ENCODE peak calls at places on chromosomes 2 and 18, in four cellular contexts. One of them, this sample, is unnamed.

GRCh38 chr2:110149330-110150220 is 34.0 kb upstream of the MALL start:
- DNase-seq in tibial nerve: no peak
- DNase-seq in K562: peak; percentile 2
- DNase-seq in activated CD4-positive, alpha-beta T cell treated with anti-CD3 and anti-CD28 coated beads, Interleukin-2, amount 50 U/mL, for 48 hours: no peak
- DNase-seq in this sample: no peak

GRCh38 chr2:30505500-30506180 is 58.6 kb downstream of the LCLAT1 start:
- DNase-seq in tibial nerve: no peak
- DNase-seq in K562: no peak
- DNase-seq in activated CD4-positive, alpha-beta T cell treated with anti-CD3 and anti-CD28 coated beads, Interleukin-2, amount 50 U/mL, for 48 hours: no peak
- DNase-seq in this sample: no peak

GRCh38 chr18:5415035-5415434 is 119.5 kb upstream of the ZBTB14 start:
- DNase-seq in tibial nerve: no peak
- DNase-seq in K562: no peak
- DNase-seq in activated CD4-positive, alpha-beta T cell treated with anti-CD3 and anti-CD28 coated beads, Interleukin-2, amount 50 U/mL, for 48 hours: no peak
- DNase-seq in this sample: no peak

GRCh38 chr18:58135170-58135569 is 91.1 kb downstream of the NEDD4L start:
- DNase-seq in tibial nerve: no peak
- DNase-seq in K562: no peak
- DNase-seq in activated CD4-positive, alpha-beta T cell treated with anti-CD3 and anti-CD28 coated beads, Interleukin-2, amount 50 U/mL, for 48 hours: no peak
- DNase-seq in this sample: no peak

GRCh38 chr18:36127866-36128845 is 984 bp downstream of the SLC39A6 start:
- DNase-seq in tibial nerve: no peak
- DNase-seq in K562: peak; percentile 38
- DNase-seq in activated CD4-positive, alpha-beta T cell treated with anti-CD3 and anti-CD28 coated beads, Interleukin-2, amount 50 U/mL, for 48 hours: peak; percentile 8
- DNase-seq in this sample: peak; percentile 22

GRCh38 chr18:69250305-69251151 is 150.2 kb upstream of the DOK6 start:
- DNase-seq in tibial nerve: no peak
- DNase-seq in K562: no peak
- DNase-seq in activated CD4-positive, alpha-beta T cell treated with anti-CD3 and anti-CD28 coated beads, Interleukin-2, amount 50 U/mL, for 48 hours: no peak
- DNase-seq in this sample: no peak

GRCh38 chr2:127087780-127088495 is 19.0 kb downstream of the BIN1 start:
- DNase-seq in tibial nerve: no peak
- DNase-seq in K562: no peak
- DNase-seq in activated CD4-positive, alpha-beta T cell treated with anti-CD3 and anti-CD28 coated beads, Interleukin-2, amount 50 U/mL, for 48 hours: no peak
- DNase-seq in this sample: no peak

GRCh38 chr2:108593547-108594098 is 59.4 kb downstream of the LIMS1 start:
- DNase-seq in tibial nerve: no peak
- DNase-seq in K562: no peak
- DNase-seq in activated CD4-positive, alpha-beta T cell treated with anti-CD3 and anti-CD28 coated beads, Interleukin-2, amount 50 U/mL, for 48 hours: no peak
- DNase-seq in this sample: no peak

GRCh38 chr2:72159611-72160010 is 11.9 kb upstream of the CYP26B1 start:
- DNase-seq in tibial nerve: no peak
- DNase-seq in K562: no peak
- DNase-seq in activated CD4-positive, alpha-beta T cell treated with anti-CD3 and anti-CD28 coated beads, Interleukin-2, amount 50 U/mL, for 48 hours: no peak
- DNase-seq in this sample: no peak

GRCh38 chr18:48942086-48942485 is 8.7 kb downstream of the SMAD7 start:
- DNase-seq in tibial nerve: no peak
- DNase-seq in K562: no peak
- DNase-seq in activated CD4-positive, alpha-beta T cell treated with anti-CD3 and anti-CD28 coated beads, Interleukin-2, amount 50 U/mL, for 48 hours: no peak
- DNase-seq in this sample: no peak

GRCh38 chr18:36485772-36486171 is 188.3 kb downstream of the FHOD3 start:
- DNase-seq in tibial nerve: no peak
- DNase-seq in K562: no peak
- DNase-seq in activated CD4-positive, alpha-beta T cell treated with anti-CD3 and anti-CD28 coated beads, Interleukin-2, amount 50 U/mL, for 48 hours: no peak
- DNase-seq in this sample: no peak

GRCh38 chr2:231708773-231709635 is 679 bp downstream of the PTMA start:
- DNase-seq in tibial nerve: no peak
- DNase-seq in K562: peak; percentile 61
- DNase-seq in activated CD4-positive, alpha-beta T cell treated with anti-CD3 and anti-CD28 coated beads, Interleukin-2, amount 50 U/mL, for 48 hours: peak; percentile 42
- DNase-seq in this sample: peak; percentile 58

GRCh38 chr2:6960659-6961058 is 43.4 kb downstream of the RNF144A start:
- DNase-seq in tibial nerve: no peak
- DNase-seq in K562: no peak
- DNase-seq in activated CD4-positive, alpha-beta T cell treated with anti-CD3 and anti-CD28 coated beads, Interleukin-2, amount 50 U/mL, for 48 hours: no peak
- DNase-seq in this sample: no peak

GRCh38 chr2:158994920-158995676 is 26.7 kb downstream of the TANC1 start:
- DNase-seq in tibial nerve: no peak
- DNase-seq in K562: no peak
- DNase-seq in activated CD4-positive, alpha-beta T cell treated with anti-CD3 and anti-CD28 coated beads, Interleukin-2, amount 50 U/mL, for 48 hours: no peak
- DNase-seq in this sample: no peak

GRCh38 chr2:222862068-222862914 is 1.5 kb downstream of the ACSL3 start:
- DNase-seq in tibial nerve: no peak
- DNase-seq in K562: peak; percentile 31
- DNase-seq in activated CD4-positive, alpha-beta T cell treated with anti-CD3 and anti-CD28 coated beads, Interleukin-2, amount 50 U/mL, for 48 hours: no peak
- DNase-seq in this sample: peak; percentile 5

GRCh38 chr2:196925768-196926561 is 542 bp downstream of the PGAP1 start:
- DNase-seq in tibial nerve: no peak
- DNase-seq in K562: peak; percentile 6
- DNase-seq in activated CD4-positive, alpha-beta T cell treated with anti-CD3 and anti-CD28 coated beads, Interleukin-2, amount 50 U/mL, for 48 hours: peak; percentile 38
- DNase-seq in this sample: peak; percentile 27

GRCh38 chr2:110103060-110103961 is 12.3 kb downstream of the MALL start:
- DNase-seq in tibial nerve: no peak
- DNase-seq in K562: no peak
- DNase-seq in activated CD4-positive, alpha-beta T cell treated with anti-CD3 and anti-CD28 coated beads, Interleukin-2, amount 50 U/mL, for 48 hours: no peak
- DNase-seq in this sample: no peak

GRCh38 chr2:52810460-52810859 is 957.1 kb upstream of the CHAC2 start:
- DNase-seq in tibial nerve: no peak
- DNase-seq in K562: no peak
- DNase-seq in activated CD4-positive, alpha-beta T cell treated with anti-CD3 and anti-CD28 coated beads, Interleukin-2, amount 50 U/mL, for 48 hours: no peak
- DNase-seq in this sample: no peak

GRCh38 chr2:155368934-155369333 is 670.4 kb downstream of the KCNJ3 start:
- DNase-seq in tibial nerve: no peak
- DNase-seq in K562: peak; percentile 17
- DNase-seq in activated CD4-positive, alpha-beta T cell treated with anti-CD3 and anti-CD28 coated beads, Interleukin-2, amount 50 U/mL, for 48 hours: no peak
- DNase-seq in this sample: no peak

GRCh38 chr18:62878305-62878704 is 163.0 kb downstream of the PHLPP1 start:
- DNase-seq in tibial nerve: no peak
- DNase-seq in K562: no peak
- DNase-seq in activated CD4-positive, alpha-beta T cell treated with anti-CD3 and anti-CD28 coated beads, Interleukin-2, amount 50 U/mL, for 48 hours: no peak
- DNase-seq in this sample: no peak

GRCh38 chr2:227804970-227805369 is 8.7 kb upstream of the CCL20 start:
- DNase-seq in tibial nerve: no peak
- DNase-seq in K562: no peak
- DNase-seq in activated CD4-positive, alpha-beta T cell treated with anti-CD3 and anti-CD28 coated beads, Interleukin-2, amount 50 U/mL, for 48 hours: no peak
- DNase-seq in this sample: no peak

GRCh38 chr2:179528576-179529069 is 264.0 kb upstream of the SESTD1 start:
- DNase-seq in tibial nerve: no peak
- DNase-seq in K562: no peak
- DNase-seq in activated CD4-positive, alpha-beta T cell treated with anti-CD3 and anti-CD28 coated beads, Interleukin-2, amount 50 U/mL, for 48 hours: no peak
- DNase-seq in this sample: no peak

GRCh38 chr2:96144481-96145027 is 686 bp downstream of the DUSP2 start:
- DNase-seq in tibial nerve: no peak
- DNase-seq in K562: no peak
- DNase-seq in activated CD4-positive, alpha-beta T cell treated with anti-CD3 and anti-CD28 coated beads, Interleukin-2, amount 50 U/mL, for 48 hours: peak; percentile 52
- DNase-seq in this sample: no peak

GRCh38 chr2:200905618-200906296 is 16.6 kb downstream of the NIF3L1 start:
- DNase-seq in tibial nerve: no peak
- DNase-seq in K562: peak; percentile 67
- DNase-seq in activated CD4-positive, alpha-beta T cell treated with anti-CD3 and anti-CD28 coated beads, Interleukin-2, amount 50 U/mL, for 48 hours: peak; percentile 68
- DNase-seq in this sample: peak; percentile 13

GRCh38 chr2:8154936-8155335 is 526.9 kb upstream of the ID2 start:
- DNase-seq in tibial nerve: no peak
- DNase-seq in K562: no peak
- DNase-seq in activated CD4-positive, alpha-beta T cell treated with anti-CD3 and anti-CD28 coated beads, Interleukin-2, amount 50 U/mL, for 48 hours: peak; percentile 25
- DNase-seq in this sample: no peak

GRCh38 chr18:76209597-76209996 is 285.4 kb downstream of the ZNF516 start:
- DNase-seq in tibial nerve: no peak
- DNase-seq in K562: no peak
- DNase-seq in activated CD4-positive, alpha-beta T cell treated with anti-CD3 and anti-CD28 coated beads, Interleukin-2, amount 50 U/mL, for 48 hours: no peak
- DNase-seq in this sample: no peak

GRCh38 chr2:98015681-98016080 is 19.9 kb upstream of the TMEM131 start:
- DNase-seq in tibial nerve: no peak
- DNase-seq in K562: no peak
- DNase-seq in activated CD4-positive, alpha-beta T cell treated with anti-CD3 and anti-CD28 coated beads, Interleukin-2, amount 50 U/mL, for 48 hours: no peak
- DNase-seq in this sample: no peak

GRCh38 chr2:64263315-64263714 is 119.1 kb upstream of the PELI1 start:
- DNase-seq in tibial nerve: no peak
- DNase-seq in K562: no peak
- DNase-seq in activated CD4-positive, alpha-beta T cell treated with anti-CD3 and anti-CD28 coated beads, Interleukin-2, amount 50 U/mL, for 48 hours: no peak
- DNase-seq in this sample: no peak

GRCh38 chr2:206410714-206411113 is 32.6 kb upstream of the ADAM23 start:
- DNase-seq in tibial nerve: no peak
- DNase-seq in K562: no peak
- DNase-seq in activated CD4-positive, alpha-beta T cell treated with anti-CD3 and anti-CD28 coated beads, Interleukin-2, amount 50 U/mL, for 48 hours: no peak
- DNase-seq in this sample: no peak

GRCh38 chr2:44918095-44918775 is 23.3 kb upstream of the SIX3 start:
- DNase-seq in tibial nerve: no peak
- DNase-seq in K562: no peak
- DNase-seq in activated CD4-positive, alpha-beta T cell treated with anti-CD3 and anti-CD28 coated beads, Interleukin-2, amount 50 U/mL, for 48 hours: no peak
- DNase-seq in this sample: no peak

GRCh38 chr2:124778076-124778475 is 753.0 kb downstream of the CNTNAP5 start:
- DNase-seq in tibial nerve: no peak
- DNase-seq in K562: no peak
- DNase-seq in activated CD4-positive, alpha-beta T cell treated with anti-CD3 and anti-CD28 coated beads, Interleukin-2, amount 50 U/mL, for 48 hours: no peak
- DNase-seq in this sample: no peak